ENCODE peak calls at places on chromosome 13, in nine cellular contexts. L, M, T, I, G, E, Y, W and K are unnamed samples.

GRCh38 chr13:86870388-86870966 is 800.7 kb upstream of the SLITRK5 start:
- DNase-seq in T (peak), L (no peak), Y (no peak), E (no peak), W (no peak), M (no peak), G (no peak), I (no peak), K (peak)

GRCh38 chr13:85896516-85897450 is 97.6 kb upstream of the SLITRK6 start:
- DNase-seq in E (no peak), G (no peak), M (no peak), Y (no peak), W (no peak), I (peak), L (peak), T (no peak), K (no peak)

GRCh38 chr13:111555906-111556305 is 235.5 kb downstream of the TEX29 start:
- DNase-seq in Y (no peak), L (no peak), T (no peak), E (no peak), W (no peak), I (no peak), M (no peak), G (no peak), K (no peak)

GRCh38 chr13:61109741-61110140 is 305.9 kb downstream of the PCDH20 start:
- DNase-seq in M (no peak), Y (no peak), E (no peak), G (no peak), I (no peak), L (no peak), T (no peak), W (no peak), K (no peak)

GRCh38 chr13:33610471-33611015 is 207.4 kb upstream of the RFC3 start:
- DNase-seq in E (peak), I (no peak), W (no peak), M (no peak), L (peak), G (peak), T (peak), Y (peak), K (no peak)

GRCh38 chr13:41988244-41988643 is 27.3 kb upstream of the VWA8 start:
- DNase-seq in I (no peak), E (no peak), G (no peak), Y (no peak), T (no peak), M (no peak), W (no peak), L (no peak), K (no peak)

GRCh38 chr13:95341441-95341840 is 40.2 kb upstream of the ABCC4 start:
- DNase-seq in G (no peak), E (no peak), W (no peak), Y (no peak), L (no peak), M (no peak), I (peak), T (no peak), K (peak)

GRCh38 chr13:61204025-61204424 is 211.6 kb downstream of the PCDH20 start:
- DNase-seq in I (no peak), L (no peak), M (no peak), Y (no peak), W (no peak), T (no peak), G (no peak), E (no peak), K (no peak)

GRCh38 chr13:23707674-23708073 is 137.5 kb downstream of the TNFRSF19 start:
- DNase-seq in T (no peak), E (no peak), G (no peak), L (no peak), Y (no peak), I (no peak), M (no peak), W (no peak), K (peak)

GRCh38 chr13:94139393-94139995 is 340.0 kb downstream of the DCT start:
- DNase-seq in Y (no peak), L (no peak), W (no peak), M (no peak), G (no peak), I (no peak), T (no peak), E (no peak), K (no peak)

GRCh38 chr13:98979012-98979411 is 1.1 kb upstream of the DOCK9 start:
- DNase-seq in G (no peak), Y (no peak), L (no peak), I (no peak), M (no peak), E (no peak), T (no peak), W (no peak), K (no peak)

GRCh38 chr13:32032780-32033179 is 1.2 kb downstream of the FRY start:
- DNase-seq in M (no peak), G (no peak), W (no peak), L (no peak), T (no peak), E (no peak), Y (no peak), I (no peak), K (no peak)

GRCh38 chr13:20673711-20674110 is 29.8 kb upstream of the IL17D start:
- DNase-seq in L (no peak), W (no peak), T (no peak), E (no peak), Y (no peak), I (no peak), G (no peak), M (no peak), K (no peak)

GRCh38 chr13:79647518-79647917 is 166.6 kb downstream of the NDFIP2 start:
- DNase-seq in T (no peak), Y (no peak), E (no peak), I (peak), M (no peak), L (no peak), W (peak), G (no peak), K (peak)

GRCh38 chr13:26914624-26915023 is 154.0 kb upstream of the GPR12 start:
- DNase-seq in L (no peak), W (no peak), I (peak), G (no peak), T (no peak), M (no peak), E (no peak), Y (no peak), K (peak)

GRCh38 chr13:32284927-32285632 is 30.1 kb downstream of the ZAR1L start:
- DNase-seq in L (no peak), G (no peak), M (peak), E (no peak), T (no peak), W (peak), I (peak), Y (no peak), K (peak)

GRCh38 chr13:26806891-26807290 is 46.3 kb upstream of the GPR12 start:
- DNase-seq in L (no peak), E (no peak), W (no peak), T (no peak), G (no peak), Y (no peak), M (no peak), I (peak), K (no peak)

GRCh38 chr13:34249546-34249945 is 431.6 kb downstream of the RFC3 start:
- DNase-seq in Y (no peak), L (no peak), G (no peak), M (no peak), I (no peak), W (no peak), T (no peak), E (no peak), K (no peak)

GRCh38 chr13:102369303-102369702 is 32.5 kb downstream of the FGF14 start:
- DNase-seq in Y (no peak), T (no peak), I (no peak), M (no peak), W (no peak), L (no peak), G (no peak), E (no peak), K (peak)

GRCh38 chr13:44713793-44714469 is 137.8 kb upstream of the TSC22D1 start:
- DNase-seq in Y (no peak), L (peak), I (peak), E (no peak), G (no peak), M (peak), T (no peak), W (peak), K (peak)

GRCh38 chr13:64925284-64925683 is 2304.9 kb downstream of the PCDH9 start:
- DNase-seq in I (no peak), Y (no peak), M (no peak), T (no peak), G (no peak), W (no peak), L (peak), E (no peak), K (peak)

GRCh38 chr13:39051157-39051556 is 12.9 kb downstream of the NHLRC3 start:
- DNase-seq in Y (no peak), I (peak), L (no peak), M (no peak), W (no peak), E (no peak), G (no peak), T (peak), K (peak)